ENCODE peak calls at places on chromosomes 3 and 15, in six cellular contexts. A, U, G, E, B and L are unnamed samples.

GRCh38 chr15:88179562-88179961 is 77.0 kb downstream of the NTRK3 start:
- DNase-seq in E (no peak), U (no peak), A (no peak), B (no peak), G (no peak), L (no peak)

GRCh38 chr15:68924866-68925599 is 5.3 kb upstream of the SPESP1 start:
- DNase-seq in E (peak), B (peak), U (peak), G (peak), A (no peak), L (peak)

GRCh38 chr15:96416934-96417759 is 86.6 kb downstream of the NR2F2 start:
- DNase-seq in A (no peak), U (no peak), E (no peak), B (no peak), G (no peak), L (no peak)

GRCh38 chr3:190481779-190482178 is 32.1 kb upstream of the TMEM207 start:
- DNase-seq in A (no peak), G (no peak), E (no peak), B (no peak), U (no peak), L (no peak)

GRCh38 chr3:58633157-58633865 is 33.3 kb downstream of the FAM3D start:
- DNase-seq in U (no peak), B (no peak), A (no peak), E (no peak), G (no peak), L (no peak)

GRCh38 chr3:78434801-78435200 is 1333.0 kb downstream of the ROBO1 start:
- DNase-seq in E (no peak), U (no peak), G (no peak), A (no peak), B (no peak), L (no peak)

GRCh38 chr3:47414666-47415587 is 34.1 kb downstream of the PTPN23 start:
- DNase-seq in U (no peak), G (no peak), A (no peak), B (no peak), E (no peak), L (no peak)

GRCh38 chr3:174855002-174855401 is 4.1 kb upstream of the NAALADL2 start:
- DNase-seq in G (no peak), A (no peak), B (no peak), U (no peak), E (no peak), L (no peak)

GRCh38 chr3:185153861-185154629 is 1.2 kb upstream of the C3orf70 start:
- DNase-seq in G (peak), A (no peak), B (no peak), U (no peak), E (no peak), L (no peak)

GRCh38 chr3:7682822-7683229 is 818.8 kb upstream of the LMCD1 start:
- DNase-seq in E (peak), G (no peak), A (no peak), U (peak), B (no peak), L (no peak)

GRCh38 chr15:100901702-100902435 is 17.3 kb upstream of the LRRK1 start:
- DNase-seq in E (no peak), A (no peak), U (no peak), B (no peak), G (no peak), L (peak)

GRCh38 chr3:155995525-155996370 is 124.6 kb upstream of the KCNAB1 start:
- DNase-seq in B (peak), G (peak), A (no peak), E (no peak), U (no peak), L (no peak)

GRCh38 chr3:149330609-149331008 is 2.8 kb downstream of the TM4SF18 start:
- DNase-seq in A (no peak), B (no peak), G (no peak), U (no peak), E (no peak), L (no peak)

GRCh38 chr15:34217587-34218225 is 7.1 kb upstream of the EMC4 start:
- DNase-seq in U (no peak), G (no peak), A (no peak), B (no peak), E (no peak), L (no peak)

GRCh38 chr3:107963581-107963980 is 127.2 kb downstream of the CD47 start:
- DNase-seq in U (no peak), G (no peak), B (no peak), E (no peak), A (no peak), L (no peak)

GRCh38 chr15:78368671-78369070 is 28.5 kb downstream of the CRABP1 start:
- DNase-seq in U (no peak), E (peak), B (no peak), A (no peak), G (no peak), L (no peak)

GRCh38 chr15:31465083-31465955 is 138.7 kb downstream of the KLF13 start:
- DNase-seq in U (no peak), E (peak), G (peak), B (no peak), A (no peak), L (peak)

GRCh38 chr3:53274938-53275666 is 19.3 kb upstream of the TKT start:
- DNase-seq in U (no peak), A (no peak), E (no peak), B (no peak), G (no peak), L (no peak)

GRCh38 chr3:99878005-99878404 is 60.3 kb downstream of the CMSS1 start:
- DNase-seq in E (no peak), G (peak), U (peak), A (peak), B (no peak), L (no peak)

GRCh38 chr3:160686955-160687535 is 10.1 kb downstream of the ARL14 start:
- DNase-seq in A (no peak), E (no peak), G (peak), B (peak), U (no peak), L (no peak)

GRCh38 chr3:40162616-40163015 is 146.9 kb upstream of the EIF1B start:
- DNase-seq in U (no peak), B (no peak), A (no peak), E (no peak), G (no peak), L (no peak)

GRCh38 chr3:50128001-50128400 is 27.1 kb upstream of the SEMA3F start:
- DNase-seq in E (no peak), B (no peak), A (no peak), G (peak), U (no peak), L (no peak)

GRCh38 chr15:88708256-88709054 is 69.6 kb downstream of the ISG20 start:
- DNase-seq in G (no peak), A (no peak), B (no peak), U (no peak), E (no peak), L (peak)

GRCh38 chr3:157087398-157088132 is 72.4 kb downstream of the CCNL1 start:
- DNase-seq in E (no peak), U (no peak), G (no peak), A (no peak), B (no peak), L (no peak)

GRCh38 chr15:55823191-55823670 is 80.3 kb upstream of the PRTG start:
- DNase-seq in G (no peak), B (no peak), U (no peak), E (no peak), A (no peak), L (no peak)

GRCh38 chr15:46708226-46708625 is 1009.1 kb upstream of the SEMA6D start:
- DNase-seq in E (no peak), G (no peak), A (no peak), U (no peak), B (no peak), L (no peak)

GRCh38 chr3:187112934-187113793 is 26.1 kb downstream of the RPL39L start:
- DNase-seq in B (no peak), U (no peak), E (no peak), A (no peak), G (peak), L (no peak)

GRCh38 chr3:87276484-87276883 is at the start of gene POU1F1:
- DNase-seq in U (no peak), A (no peak), G (no peak), E (no peak), B (no peak), L (no peak)

GRCh38 chr3:105823149-105823866 is 45.5 kb downstream of the CBLB start:
- DNase-seq in B (no peak), G (no peak), A (peak), E (no peak), U (peak), L (no peak)

GRCh38 chr3:101320475-101320874 is at the start of gene IMPG2:
- DNase-seq in A (no peak), U (no peak), B (no peak), E (no peak), G (no peak), L (no peak)

GRCh38 chr3:61669676-61670299 is 108.4 kb downstream of the PTPRG start:
- DNase-seq in U (no peak), G (no peak), E (no peak), A (no peak), B (no peak), L (no peak)

GRCh38 chr3:127288921-127289645 is 1.2 kb upstream of the PRR20G start:
- DNase-seq in E (no peak), A (no peak), G (peak), B (no peak), U (no peak), L (no peak)

GRCh38 chr3:56916697-56917336 is 115.1 kb upstream of the ARHGEF3 start:
- DNase-seq in E (no peak), A (no peak), G (no peak), U (no peak), B (no peak), L (no peak)